ENCODE peak calls at places on chromosomes 16 and 17, in four cellular contexts. Z is central memory CD4-positive, alpha-beta T cell; E is SK-N-DZ; N is stimulated activated CD4-positive, alpha-beta T cell treated with anti-CD3 and anti-CD28 coated beads, Interleukin-15, amount 100 ng/mL, for 24 hours. U is an unnamed sample.

GRCh38 chr17:39605492-39606433 is 2.0 kb downstream of the NEUROD2 start:
- DNase-seq in Z (no peak), E (no peak), N (peak), U (no peak)

GRCh38 chr16:80463776-80464175 is 77.0 kb upstream of the DYNLRB2 start:
- DNase-seq in Z (no peak), E (no peak), N (no peak), U (no peak)

GRCh38 chr16:4933871-4934395 is 3.0 kb downstream of the PPL start:
- DNase-seq in Z (no peak), E (no peak), N (no peak), U (no peak)

GRCh38 chr17:1965556-1966273 is 59.4 kb downstream of the RTN4RL1 start:
- DNase-seq in Z (no peak), E (peak), N (no peak), U (no peak)

GRCh38 chr17:80862978-80863377 is 128.7 kb upstream of the CHMP6 start:
- DNase-seq in Z (no peak), E (no peak), N (no peak), U (no peak)

GRCh38 chr17:81958633-81959342 is 2.2 kb downstream of the NOTUM start:
- DNase-seq in Z (no peak), E (no peak), N (no peak), U (no peak)

GRCh38 chr17:29619251-29619650 is 3.5 kb downstream of the CORO6 start:
- DNase-seq in Z (no peak), E (no peak), N (peak), U (peak)

GRCh38 chr16:72286936-72287620 is 115.1 kb upstream of the PMFBP1 start:
- DNase-seq in Z (no peak), E (no peak), N (no peak), U (no peak)

GRCh38 chr16:30068750-30069574 is 3.4 kb downstream of the ALDOA start:
- DNase-seq in Z (peak), E (no peak), N (peak), U (no peak)

GRCh38 chr16:87723224-87723619 is 42.6 kb downstream of the KLHDC4 start:
- DNase-seq in Z (no peak), E (peak), N (no peak), U (peak)

GRCh38 chr16:53094013-53094630 is 39.3 kb downstream of the CHD9 start:
- DNase-seq in Z (peak), E (no peak), N (no peak), U (peak)

GRCh38 chr16:86337581-86338402 is 172.5 kb upstream of the FOXF1 start:
- DNase-seq in Z (no peak), E (no peak), N (no peak), U (no peak)

GRCh38 chr16:79882292-79882995 is 281.9 kb upstream of the MAF start:
- DNase-seq in Z (no peak), E (no peak), N (no peak), U (no peak)

GRCh38 chr17:31743767-31744166 is 115.3 kb downstream of the COPRS start:
- DNase-seq in Z (no peak), E (no peak), N (no peak), U (no peak)

GRCh38 chr17:28518578-28518977 is 12.4 kb downstream of the FOXN1 start:
- DNase-seq in Z (no peak), E (no peak), N (no peak), U (no peak)

GRCh38 chr17:5513610-5514009 is 27.2 kb downstream of the MIS12 start:
- DNase-seq in Z (peak), E (no peak), N (no peak), U (no peak)

GRCh38 chr17:38557395-38557794 is 48.4 kb downstream of the SRCIN1 start:
- DNase-seq in Z (no peak), E (no peak), N (no peak), U (no peak)

GRCh38 chr16:2710711-2711231 is 9.3 kb downstream of the PRSS27 start:
- DNase-seq in Z (no peak), E (no peak), N (no peak), U (no peak)

GRCh38 chr16:4315185-4316102 is at the start of gene GLIS2:
- DNase-seq in Z (no peak), E (peak), N (peak), U (peak)

GRCh38 chr16:4876646-4877297 is 29.5 kb downstream of the UBN1 start:
- DNase-seq in Z (no peak), E (no peak), N (no peak), U (no peak)

GRCh38 chr17:17151055-17151454 is 55.1 kb downstream of the PLD6 start:
- DNase-seq in Z (no peak), E (no peak), N (peak), U (no peak)

GRCh38 chr17:22273308-22273707 is 581.0 kb downstream of the KCNJ18 start:
- DNase-seq in Z (no peak), E (no peak), N (no peak), U (no peak)

GRCh38 chr17:82289822-82290541 is 16.5 kb upstream of the CSNK1D start:
- DNase-seq in Z (no peak), E (no peak), N (no peak), U (no peak)

GRCh38 chr16:7910116-7910515 is 577.5 kb downstream of the RBFOX1 start:
- DNase-seq in Z (no peak), E (no peak), N (no peak), U (no peak)

GRCh38 chr16:4500283-4500682 is 24.1 kb downstream of the HMOX2 start:
- DNase-seq in Z (no peak), E (no peak), N (peak), U (no peak)

GRCh38 chr16:56354746-56355145 is 70.6 kb downstream of the AMFR start:
- DNase-seq in Z (no peak), E (no peak), N (no peak), U (no peak)

GRCh38 chr16:48494742-48495141 is 109.5 kb upstream of the SIAH1 start:
- DNase-seq in Z (no peak), E (no peak), N (no peak), U (no peak)

GRCh38 chr16:14405611-14406537 is 224.2 kb downstream of the PARN start:
- DNase-seq in Z (no peak), E (no peak), N (peak), U (no peak)

GRCh38 chr17:74437702-74438101 is 5.8 kb downstream of the GPRC5C start:
- DNase-seq in Z (no peak), E (no peak), N (no peak), U (no peak)

GRCh38 chr16:68364601-68364998 is 53.8 kb downstream of the PRMT7 start:
- DNase-seq in Z (peak), E (no peak), N (no peak), U (no peak)

GRCh38 chr17:83200746-83201145 is 121.3 kb downstream of the METRNL start:
- DNase-seq in Z (no peak), E (no peak), N (no peak), U (no peak)

GRCh38 chr17:31323551-31323950 is 2.1 kb upstream of the EVI2A start:
- DNase-seq in Z (no peak), E (no peak), N (no peak), U (no peak)

U was measured in NCI-H510A.